ENCODE peak calls at places on chromosome 9, in nine cellular contexts. J, O, L, M, K, N, W, I and F are unnamed samples. For H3K4me1 and H3K36me3, the result is how much of the 10 kb centered on the place peaks cover.

GRCh38 chr9:38445154-38446043 is 21.1 kb upstream of the IGFBPL1 start:
- DNase-seq in J (no peak), O (no peak), L (no peak), M (no peak), K (no peak), N (no peak), W (no peak), I (no peak), F (no peak)

GRCh38 chr9:36980148-36980974 is 53.7 kb downstream of the PAX5 start:
- DNase-seq in J (no peak), O (no peak), L (no peak), M (no peak), K (no peak), N (no peak), W (no peak), I (no peak), F (peak)

GRCh38 chr9:96382175-96382574 is 1.3 kb downstream of the SLC35D2 start:
- DNase-seq in J (no peak), O (peak), L (no peak), M (no peak), K (no peak), N (no peak), W (peak), I (peak), F (no peak)

GRCh38 chr9:101536938-101537337 is 3.3 kb downstream of the RNF20 start:
- DNase-seq in J (no peak), O (peak), L (no peak), M (no peak), K (no peak), N (no peak), W (peak), I (no peak), F (no peak)

GRCh38 chr9:2248768-2249167 is 233.6 kb downstream of the SMARCA2 start:
- DNase-seq in J (no peak), O (no peak), L (no peak), M (no peak), K (no peak), N (no peak), W (no peak), I (no peak), F (no peak)

GRCh38 chr9:138102246-138103051 is 224.9 kb downstream of the CACNA1B start:
- DNase-seq in J (no peak), O (no peak), L (no peak), M (no peak), K (no peak), N (no peak), W (no peak), I (no peak), F (no peak)

GRCh38 chr9:87827341-87827740 is 55.3 kb upstream of the SPATA31E1 start:
- DNase-seq in J (no peak), O (no peak), L (no peak), M (no peak), K (no peak), N (no peak), W (peak), I (no peak), F (no peak)

GRCh38 chr9:91036826-91037510 is 235.3 kb downstream of the SYK start:
- DNase-seq in J (peak), O (peak), L (peak), M (peak), K (no peak), N (peak), W (peak), I (peak), F (peak)

GRCh38 chr9:90680534-90680933 is 37.9 kb upstream of the DIRAS2 start:
- DNase-seq in J (no peak), O (no peak), L (no peak), M (no peak), K (no peak), N (no peak), W (no peak), I (no peak), F (no peak)

GRCh38 chr9:120393386-120394057 is 186.4 kb downstream of the CDK5RAP2 start:
- DNase-seq in J (no peak), O (peak), L (no peak), M (no peak), K (no peak), N (no peak), W (peak), I (peak), F (no peak)

GRCh38 chr9:93697352-93698139 is 121.2 kb downstream of the PHF2 start:
- DNase-seq in J (no peak), O (no peak), L (no peak), M (no peak), K (no peak), N (peak), W (no peak), I (no peak), F (no peak)

GRCh38 chr9:15139467-15139866 is 167.5 kb downstream of the TTC39B start:
- DNase-seq in J (no peak), O (peak), L (peak), M (no peak), K (no peak), N (no peak), W (no peak), I (no peak), F (no peak)

GRCh38 chr9:35960029-35960655 is 2.2 kb upstream of the OR2S2 start:
- DNase-seq in J (no peak), O (peak), L (no peak), M (no peak), K (no peak), N (no peak), W (peak), I (peak), F (no peak)

GRCh38 chr9:16960084-16960483 is 89.6 kb upstream of the BNC2 start:
- DNase-seq in J (no peak), O (peak), L (no peak), M (no peak), K (no peak), N (no peak), W (peak), I (no peak), F (no peak)

GRCh38 chr9:2418619-2419018 is 203.0 kb upstream of the VLDLR start:
- DNase-seq in J (no peak), O (peak), L (peak), M (no peak), K (no peak), N (no peak), W (peak), I (no peak), F (no peak)

GRCh38 chr9:16025627-16026026 is 472.8 kb downstream of the CCDC171 start:
- DNase-seq in J (no peak), O (no peak), L (no peak), M (no peak), K (no peak), N (no peak), W (no peak), I (no peak), F (no peak)

GRCh38 chr9:107983191-107983603 is 493.6 kb upstream of the KLF4 start:
- DNase-seq in J (no peak), O (peak), L (no peak), M (no peak), K (no peak), N (no peak), W (peak), I (peak), F (no peak)

GRCh38 chr9:77846957-77847574 is 184.5 kb downstream of the GNAQ start:
- DNase-seq in J (no peak), O (peak), L (peak), M (no peak), K (no peak), N (no peak), W (peak), I (peak), F (no peak)

DNA sequence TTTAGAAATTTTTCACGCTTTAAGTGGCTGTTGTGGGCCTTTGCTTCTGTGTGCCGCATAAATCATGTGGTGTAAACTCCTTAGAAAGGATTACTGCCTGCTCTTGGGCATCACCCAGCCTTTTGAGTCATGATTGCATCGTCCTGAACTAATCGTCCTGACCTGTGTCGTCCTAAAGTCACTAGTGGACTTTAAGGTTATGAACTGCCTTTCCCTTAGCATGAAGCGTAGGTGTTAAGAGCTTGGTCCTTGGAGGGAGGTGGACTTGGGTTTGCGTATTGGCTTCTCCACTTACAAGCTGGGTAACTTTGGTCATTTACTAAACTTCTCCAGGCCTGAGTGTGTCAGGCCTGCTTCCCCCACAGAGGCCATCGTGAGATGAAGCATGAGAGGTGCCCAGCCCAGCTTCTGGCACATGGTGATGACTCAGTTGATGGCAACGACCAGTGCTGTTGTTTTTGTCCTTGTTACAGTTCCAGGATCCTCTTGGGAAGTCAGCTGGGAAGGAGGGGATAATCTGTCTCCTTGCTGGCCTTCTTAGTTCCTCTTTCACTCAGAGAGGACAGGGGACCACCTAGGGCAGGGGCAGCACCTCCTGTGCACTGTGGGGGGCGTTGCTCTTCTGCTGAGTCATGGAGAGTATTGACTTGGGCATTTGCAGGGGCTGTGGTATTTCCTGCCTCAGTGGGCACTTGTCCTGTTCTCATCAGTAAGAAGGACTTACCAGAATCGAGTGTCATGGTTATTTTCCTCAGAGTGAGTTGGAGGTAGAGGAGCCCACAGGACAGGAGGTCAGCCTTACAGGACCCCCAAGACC is 54.2 kb upstream of the NCS1 start:
- DNase-seq in J (peak), O (peak), L (no peak), M (no peak), K (no peak), N (no peak), W (peak), I (no peak), F (no peak)
- H3K4me1 ChIP-seq in J (under half), O (under half), L (under half), M (under half), K (under half), N (under half), W (under half), I (under half), F (under half)

GRCh38 chr9:104835163-104835562 is 71.2 kb downstream of the NIPSNAP3B start:
- DNase-seq in J (no peak), O (no peak), L (no peak), M (no peak), K (no peak), N (no peak), W (peak), I (no peak), F (no peak)

GRCh38 chr9:104831681-104832080 is 67.8 kb downstream of the NIPSNAP3B start:
- DNase-seq in J (no peak), O (peak), L (no peak), M (no peak), K (no peak), N (no peak), W (peak), I (no peak), F (no peak)

GRCh38 chr9:104836235-104836634 is 72.3 kb downstream of the NIPSNAP3B start:
- DNase-seq in J (no peak), O (peak), L (no peak), M (no peak), K (no peak), N (no peak), W (peak), I (no peak), F (no peak)

GRCh38 chr9:104836767-104837166 is 72.8 kb downstream of the NIPSNAP3B start:
- DNase-seq in J (no peak), O (no peak), L (no peak), M (no peak), K (no peak), N (no peak), W (no peak), I (peak), F (no peak)

GRCh38 chr9:104833701-104834100 is 69.8 kb downstream of the NIPSNAP3B start:
- DNase-seq in J (no peak), O (no peak), L (no peak), M (no peak), K (no peak), N (no peak), W (no peak), I (no peak), F (no peak)
- H3K36me3 ChIP-seq in J (under half), O (under half), L (half or more), M (half or more), K (under half), N (under half), W (under half), I (under half), F (under half)

GRCh38 chr9:112094948-112095779 is 79.9 kb downstream of the SUSD1 start:
- DNase-seq in J (no peak), O (no peak), L (no peak), M (no peak), K (peak), N (no peak), W (no peak), I (peak), F (no peak)
- H3K4me3 ChIP-seq in J (no peak), O (no peak), L (no peak), M (no peak), K (peak), N (no peak), W (no peak), I (no peak), F (no peak)

GRCh38 chr9:94824913-94825619 is 98.6 kb downstream of the AOPEP start:
- DNase-seq in J (no peak), O (peak), L (no peak), M (no peak), K (no peak), N (no peak), W (no peak), I (no peak), F (peak)
- H3K4me1 ChIP-seq in J (under half), O (under half), L (under half), M (under half), K (under half), N (under half), W (under half), I (under half), F (under half)

GRCh38 chr9:72363908-72364678 is 915 bp downstream of the ZFAND5 start:
- DNase-seq in J (peak), O (peak), L (peak), M (peak), K (peak), N (peak), W (peak), I (peak), F (no peak)

GRCh38 chr9:72362680-72363139 is 2.3 kb downstream of the ZFAND5 start:
- DNase-seq in J (peak), O (peak), L (peak), M (peak), K (peak), N (peak), W (peak), I (peak), F (no peak)

GRCh38 chr9:72362118-72362531 is 2.9 kb downstream of the ZFAND5 start:
- DNase-seq in J (no peak), O (peak), L (no peak), M (no peak), K (no peak), N (no peak), W (peak), I (peak), F (no peak)

GRCh38 chr9:72363226-72363625 is 1.8 kb downstream of the ZFAND5 start:
- DNase-seq in J (no peak), O (peak), L (no peak), M (no peak), K (peak), N (no peak), W (no peak), I (peak), F (no peak)

DNA sequence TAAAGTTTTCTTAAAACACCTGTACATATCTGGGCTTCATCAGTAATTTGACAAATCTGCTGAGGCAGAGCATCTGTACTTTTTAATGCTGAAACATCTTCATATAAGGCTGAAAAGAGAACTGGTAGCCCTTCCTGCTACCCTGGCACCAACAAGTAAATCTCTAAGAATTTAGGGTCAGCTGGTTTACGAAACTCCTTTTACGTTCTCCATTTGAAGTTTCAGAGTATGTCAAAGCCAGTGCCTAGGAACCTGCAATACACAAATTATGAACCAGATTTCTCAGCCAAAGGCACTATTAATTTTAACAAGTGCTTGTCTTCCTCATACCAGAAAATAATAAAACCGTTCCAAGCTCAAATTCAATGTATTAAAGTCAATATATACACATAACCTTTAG is 3.8 kb downstream of the ZFAND5 start:
- DNase-seq in J (no peak), O (peak), L (no peak), M (no peak), K (no peak), N (no peak), W (no peak), I (no peak), F (no peak)
- H3K36me3 ChIP-seq in J (under half), O (under half), L (under half), M (under half), K (under half), N (under half), W (under half), I (under half), F (under half)

GRCh38 chr9:134474058-134474370 is 147.8 kb downstream of the RXRA start:
- DNase-seq in J (no peak), O (peak), L (peak), M (no peak), K (no peak), N (no peak), W (peak), I (no peak), F (no peak)

GRCh38 chr9:134476256-134476941 is 150.1 kb downstream of the RXRA start:
- DNase-seq in J (no peak), O (no peak), L (no peak), M (no peak), K (no peak), N (no peak), W (no peak), I (no peak), F (no peak)

GRCh38 chr9:134474656-134475050 is 148.4 kb downstream of the RXRA start:
- DNase-seq in J (no peak), O (no peak), L (no peak), M (no peak), K (no peak), N (no peak), W (no peak), I (no peak), F (no peak)

GRCh38 chr9:134473353-134474057 is 147.2 kb downstream of the RXRA start:
- DNase-seq in J (peak), O (no peak), L (no peak), M (no peak), K (no peak), N (no peak), W (no peak), I (no peak), F (no peak)

DNA sequence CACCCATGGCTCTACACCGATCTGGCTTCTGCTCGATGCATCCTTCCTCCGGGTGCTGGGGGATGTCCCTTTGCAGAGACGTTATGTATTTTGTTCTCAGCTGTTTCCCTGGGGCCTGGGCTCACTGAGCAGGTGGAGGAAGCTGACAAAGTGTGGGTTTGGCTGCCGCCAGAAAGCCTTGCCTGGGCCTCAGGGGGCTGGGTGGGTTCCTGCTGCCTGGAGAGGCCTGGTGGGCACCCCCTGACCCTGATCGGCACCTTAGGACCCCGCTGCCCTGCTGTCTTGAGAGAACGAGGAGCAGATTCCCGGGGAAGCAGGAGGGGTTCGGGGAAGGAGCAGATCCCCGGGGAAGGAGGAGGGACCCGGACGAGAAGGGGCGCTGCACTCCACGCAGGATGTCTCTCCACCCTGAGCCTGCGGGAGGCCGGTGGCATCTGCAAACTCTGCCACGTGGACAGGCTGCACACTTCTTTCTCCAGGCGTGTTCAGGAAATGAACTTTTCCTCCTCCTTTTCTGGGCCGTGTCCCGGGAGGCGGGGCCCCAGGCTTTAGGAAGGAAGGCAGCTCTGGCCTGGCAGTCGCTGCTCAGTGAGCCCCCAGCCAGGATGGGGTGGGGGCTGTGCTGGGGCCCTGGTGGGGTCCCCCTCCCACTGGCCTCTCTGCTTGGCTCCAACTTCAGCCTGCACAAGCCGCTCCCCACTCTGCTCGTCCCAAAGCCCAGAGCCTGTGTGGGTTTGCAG is 149.0 kb downstream of the RXRA start:
- DNase-seq in J (peak), O (peak), L (peak), M (peak), K (no peak), N (peak), W (peak), I (peak), F (no peak)
- H3K4me3 ChIP-seq in J (no peak), O (no peak), L (no peak), M (no peak), K (no peak), N (no peak), W (no peak), I (no peak), F (no peak)